ENCODE peak calls at places on chromosomes 12 and 14, in eight cellular contexts. P is astrocyte; A is NCI-H1105; L is HT1080; I is activated naive CD4-positive, alpha-beta T cell treated with anti-CD3 and anti-CD28 coated beads for 36 hours; C is cerebellar cortex; G is posterior vena cava; R is EL. U is an unnamed sample.

GRCh38 chr12:78439666-78440065 is 424.9 kb upstream of the SYT1 start:
- DNase-seq in R (no peak), L (no peak), I (no peak), P (no peak), A (no peak), G (no peak), C (no peak), U (no peak)

GRCh38 chr12:54409267-54409666 is 9.8 kb downstream of the ITGA5 start:
- DNase-seq in P (no peak), L (no peak), A (no peak), R (no peak), G (no peak), I (no peak), C (no peak), U (no peak)

GRCh38 chr12:116508145-116509121 is 50.7 kb upstream of the MAP1LC3B2 start:
- DNase-seq in C (peak; percentile 26), P (no peak), R (peak; percentile 34), I (peak; percentile 18), A (no peak), G (no peak), L (no peak), U (no peak)

GRCh38 chr12:56803750-56804149 is 40.6 kb downstream of the HSD17B6 start:
- DNase-seq in G (no peak), R (no peak), P (no peak), L (peak; percentile 72), A (no peak), C (no peak), I (no peak), U (no peak)

GRCh38 chr14:99737451-99737951 is 53.4 kb downstream of the CYP46A1 start:
- DNase-seq in G (no peak), A (no peak), I (no peak), R (no peak), L (no peak), P (no peak), C (no peak), U (no peak)

GRCh38 chr12:101697930-101698781 is 716 bp downstream of the CHPT1 start:
- DNase-seq in P (peak; percentile 26), A (peak; percentile 35), L (peak; percentile 32), C (peak; percentile 30), G (peak; percentile 88), I (peak; percentile 23), R (peak; percentile 46), U (no peak)

GRCh38 chr14:37707716-37708115 is 112.3 kb downstream of the TTC6 start:
- DNase-seq in A (no peak), I (no peak), R (no peak), L (no peak), P (no peak), C (no peak), G (no peak), U (no peak)

GRCh38 chr14:49861581-49861922 is 9.0 kb upstream of the NEMF start:
- DNase-seq in R (peak; percentile 88), L (peak; percentile 78), C (peak; percentile 85), A (no peak), G (peak; percentile 92), I (peak; percentile 71), P (peak; percentile 76), U (no peak)

GRCh38 chr14:102046337-102047278 is 40.2 kb downstream of the HSP90AA1 start:
- DNase-seq in P (no peak), I (peak; percentile 48), L (peak; percentile 49), A (no peak), G (peak; percentile 93), R (no peak), C (peak; percentile 87), U (peak; percentile 42)